ENCODE peak calls at places on chromosome 11, in five cellular contexts. O is A549; J is stimulated activated CD4-positive, alpha-beta T cell treated with anti-CD3 and anti-CD28 coated beads, Interleukin-12 subunit alpha, Interleukin-12 subunit beta, amount 100 ng/mL, for 4 hours; N is B cell; C is T-helper 9 cell. U is an unnamed sample.

GRCh38 chr11:129230006-129230405 is 37.9 kb upstream of the ARHGAP32 start:
- DNase-seq in C (no peak), N (no peak), J (no peak), O (no peak), U (no peak)

GRCh38 chr11:130403301-130403804 is 25.1 kb downstream of the ADAMTS8 start:
- DNase-seq in J (no peak), C (no peak), N (no peak), O (no peak), U (no peak)

GRCh38 chr11:94567181-94567670 is at the start of gene PIWIL4:
- DNase-seq in N (no peak), O (no peak), J (no peak), C (no peak), U (no peak)

GRCh38 chr11:80782135-80782885 is 1341.5 kb upstream of the TENM4 start:
- DNase-seq in O (no peak), N (no peak), J (no peak), C (no peak), U (no peak)

GRCh38 chr11:636511-637332 is at the start of gene DRD4:
- DNase-seq in C (no peak), J (no peak), N (no peak), O (no peak), U (no peak)

GRCh38 chr11:79697905-79698304 is 257.1 kb upstream of the TENM4 start:
- DNase-seq in J (no peak), O (no peak), C (no peak), N (no peak), U (no peak)

GRCh38 chr11:72589802-72590761 is 84.1 kb downstream of the PDE2A start:
- DNase-seq in C (peak), N (no peak), O (peak), J (peak), U (no peak)

GRCh38 chr11:76768091-76769047 is 14.8 kb upstream of the TSKU start:
- DNase-seq in N (no peak), J (no peak), C (no peak), O (no peak), U (no peak)

GRCh38 chr11:74532496-74533246 is 39.1 kb upstream of the LIPT2 start:
- DNase-seq in J (no peak), O (no peak), C (no peak), N (no peak), U (peak)

GRCh38 chr11:12914401-12914912 is 94.7 kb upstream of the RASSF10 start:
- DNase-seq in J (peak), O (peak), N (no peak), C (no peak), U (no peak)

GRCh38 chr11:26247340-26247739 is 84.6 kb upstream of the ANO3 start:
- DNase-seq in N (no peak), C (no peak), O (no peak), J (no peak), U (no peak)

GRCh38 chr11:47726878-47727514 is 11.8 kb upstream of the AGBL2 start:
- DNase-seq in O (no peak), N (no peak), J (no peak), C (no peak), U (no peak)

GRCh38 chr11:2582958-2583604 is 116.7 kb downstream of the KCNQ1OT1 start:
- DNase-seq in C (no peak), J (no peak), O (no peak), N (no peak), U (no peak)

GRCh38 chr11:109526061-109526460 is 104.1 kb downstream of the C11orf87 start:
- DNase-seq in O (no peak), C (no peak), J (no peak), N (no peak), U (no peak)

GRCh38 chr11:88521354-88522310 is 184.1 kb upstream of the CTSC start:
- DNase-seq in J (no peak), C (no peak), O (no peak), N (no peak), U (no peak)

GRCh38 chr11:33168605-33169240 is 7.4 kb upstream of the CSTF3 start:
- DNase-seq in N (no peak), C (no peak), J (no peak), O (no peak), U (no peak)

U was measured in HCT116.